ENCODE peak calls at places on chromosome 15, in seven cellular contexts. Z, V, W, I, R, F and A are unnamed samples.

GRCh38 chr15:60179786-60180391 is 175.8 kb downstream of the FOXB1 start:
- DNase-seq in V (no peak), W (no peak), I (no peak), Z (peak), R (no peak), F (peak), A (no peak)

GRCh38 chr15:100241572-100242479 is 99.9 kb downstream of the ADAMTS17 start:
- DNase-seq in F (no peak), I (no peak), W (no peak), V (no peak), Z (no peak), R (peak), A (no peak)

GRCh38 chr15:73957276-73957675 is 31.0 kb downstream of the LOXL1 start:
- DNase-seq in V (no peak), I (no peak), Z (no peak), R (no peak), W (no peak), F (no peak), A (no peak)

GRCh38 chr15:40743921-40744809 is 10.9 kb downstream of the RMDN3 start:
- DNase-seq in V (no peak), W (peak), F (no peak), R (no peak), I (no peak), Z (peak), A (no peak)

GRCh38 chr15:89106200-89106599 is 17.9 kb downstream of the ABHD2 start:
- DNase-seq in Z (no peak), F (no peak), W (no peak), I (no peak), R (no peak), V (no peak), A (no peak)

GRCh38 chr15:75348034-75348562 is 1.3 kb downstream of the NEIL1 start:
- DNase-seq in F (no peak), V (no peak), Z (peak), W (no peak), R (no peak), I (no peak), A (no peak)

GRCh38 chr15:41881550-41881924 is 12.3 kb downstream of the SPTBN5 start:
- DNase-seq in I (no peak), Z (no peak), R (no peak), W (no peak), V (no peak), F (no peak), A (no peak)

GRCh38 chr15:38528279-38528678 is 36.3 kb downstream of the RASGRP1 start:
- DNase-seq in I (no peak), F (no peak), W (no peak), Z (no peak), R (no peak), V (no peak), A (no peak)

GRCh38 chr15:78010112-78010511 is 67.4 kb downstream of the TBC1D2B start:
- DNase-seq in R (no peak), W (no peak), V (no peak), I (no peak), Z (no peak), F (no peak), A (no peak)

GRCh38 chr15:69860921-69861320 is 236.8 kb downstream of the TLE3 start:
- DNase-seq in F (no peak), I (no peak), W (no peak), Z (no peak), R (no peak), V (no peak), A (no peak)